ENCODE peak calls at places on chromosomes 2 and 18, in four cellular contexts. One of them, this sample, is unnamed. For H3K36me3, the result is how much of the 10 kb centered on the place peaks cover.

GRCh38 chr2:20589975-20590703 is 60.8 kb downstream of the HS1BP3 start:
- DNase-seq in psoas muscle: peak
- DNase-seq in heart left ventricle: peak
- DNase-seq in K562: no peak
- DNase-seq in this sample: peak

GRCh38 chr18:23563377-23564043 is 22.8 kb downstream of the NPC1 start:
- DNase-seq in heart left ventricle: no peak
- DNase-seq in psoas muscle: no peak
- DNase-seq in K562: no peak
- DNase-seq in this sample: no peak

GRCh38 chr2:167127135-167127534 is 238.9 kb downstream of the XIRP2 start:
- DNase-seq in psoas muscle: no peak
- DNase-seq in heart left ventricle: no peak
- DNase-seq in K562: no peak
- DNase-seq in this sample: no peak

GRCh38 chr18:55124078-55124477 is 164.8 kb upstream of the CCDC68 start:
- DNase-seq in psoas muscle: no peak
- DNase-seq in K562: no peak
- DNase-seq in heart left ventricle: no peak
- DNase-seq in this sample: peak

GRCh38 chr2:227214622-227215041 is 50.2 kb downstream of the COL4A3 start:
- DNase-seq in K562: no peak
- DNase-seq in heart left ventricle: no peak
- DNase-seq in psoas muscle: no peak
- DNase-seq in this sample: no peak

GRCh38 chr2:73268831-73269685 is 15.2 kb downstream of the FBXO41 start:
- DNase-seq in psoas muscle: peak
- DNase-seq in K562: no peak
- DNase-seq in heart left ventricle: no peak
- DNase-seq in this sample: no peak

GRCh38 chr2:31038385-31038784 is 99.9 kb downstream of the GALNT14 start:
- DNase-seq in K562: no peak
- DNase-seq in psoas muscle: no peak
- DNase-seq in heart left ventricle: no peak
- DNase-seq in this sample: no peak

GRCh38 chr2:229434131-229434530 is 163.0 kb upstream of the PID1 start:
- DNase-seq in heart left ventricle: no peak
- DNase-seq in K562: no peak
- DNase-seq in psoas muscle: no peak
- DNase-seq in this sample: no peak

GRCh38 chr2:60899230-60899891 is 18.0 kb downstream of the REL start:
- DNase-seq in psoas muscle: no peak
- DNase-seq in heart left ventricle: no peak
- DNase-seq in K562: no peak
- DNase-seq in this sample: no peak

GRCh38 chr2:11421863-11422490 is 44.0 kb downstream of the E2F6 start:
- DNase-seq in K562: no peak
- DNase-seq in heart left ventricle: no peak
- DNase-seq in psoas muscle: no peak
- DNase-seq in this sample: no peak

GRCh38 chr2:19127616-19128015 is 230.8 kb downstream of the OSR1 start:
- DNase-seq in psoas muscle: no peak
- DNase-seq in heart left ventricle: no peak
- DNase-seq in K562: no peak
- DNase-seq in this sample: no peak

GRCh38 chr18:9804517-9805104 is 81.2 kb upstream of the TXNDC2 start:
- DNase-seq in K562: no peak
- DNase-seq in heart left ventricle: peak
- DNase-seq in psoas muscle: peak
- DNase-seq in this sample: peak

GRCh38 chr2:215797676-215798075 is 215.7 kb downstream of the MREG start:
- DNase-seq in heart left ventricle: no peak
- DNase-seq in psoas muscle: no peak
- DNase-seq in K562: no peak
- DNase-seq in this sample: no peak

GRCh38 chr2:20226152-20226545 is 1.2 kb upstream of the SDC1 start:
- DNase-seq in K562: no peak
- DNase-seq in psoas muscle: no peak
- DNase-seq in heart left ventricle: no peak
- DNase-seq in this sample: peak

GRCh38 chr2:189552334-189552990 is 28.1 kb downstream of the SLC40A1 start:
- DNase-seq in heart left ventricle: no peak
- DNase-seq in K562: no peak
- DNase-seq in psoas muscle: no peak
- DNase-seq in this sample: no peak

GRCh38 chr2:74747411-74748080 is 86.4 kb upstream of the HK2 start:
- DNase-seq in psoas muscle: no peak
- DNase-seq in K562: no peak
- DNase-seq in heart left ventricle: no peak
- DNase-seq in this sample: no peak

GRCh38 chr2:201203916-201204654 is 21.1 kb downstream of the CASP10 start:
- DNase-seq in heart left ventricle: peak
- DNase-seq in psoas muscle: no peak
- DNase-seq in K562: no peak
- DNase-seq in this sample: no peak

GRCh38 chr18:75204262-75204977 is 4.5 kb downstream of the PTGR3 start:
- DNase-seq in heart left ventricle: no peak
- DNase-seq in K562: no peak
- DNase-seq in psoas muscle: peak
- DNase-seq in this sample: no peak

GRCh38 chr18:32257073-32257780 is 67.4 kb downstream of the MEP1B start:
- DNase-seq in K562: no peak
- DNase-seq in heart left ventricle: no peak
- DNase-seq in psoas muscle: no peak
- DNase-seq in this sample: no peak

GRCh38 chr2:6864938-6865345 is 765 bp downstream of the CMPK2 start:
- DNase-seq in K562: no peak
- DNase-seq in heart left ventricle: peak
- DNase-seq in psoas muscle: peak
- DNase-seq in this sample: no peak

GRCh38 chr18:3914833-3915598 is 465.0 kb downstream of the TGIF1 start:
- DNase-seq in heart left ventricle: no peak
- DNase-seq in psoas muscle: no peak
- DNase-seq in K562: no peak
- DNase-seq in this sample: no peak

GRCh38 chr18:49534846-49535601 is 26.8 kb upstream of the LIPG start:
- DNase-seq in heart left ventricle: no peak
- DNase-seq in K562: no peak
- DNase-seq in psoas muscle: no peak
- DNase-seq in this sample: no peak

GRCh38 chr2:38515155-38516074 is 87.3 kb downstream of the HNRNPLL start:
- DNase-seq in psoas muscle: peak
- DNase-seq in K562: peak
- DNase-seq in heart left ventricle: peak
- DNase-seq in this sample: peak

GRCh38 chr2:11773747-11774536 is 27.5 kb downstream of the LPIN1 start:
- DNase-seq in K562: no peak
- DNase-seq in psoas muscle: no peak
- DNase-seq in heart left ventricle: no peak
- DNase-seq in this sample: no peak

GRCh38 chr2:199136681-199137080 is 321.1 kb downstream of the SATB2 start:
- DNase-seq in psoas muscle: no peak
- DNase-seq in heart left ventricle: no peak
- DNase-seq in K562: peak
- DNase-seq in this sample: no peak

GRCh38 chr18:7878265-7879173 is 311.4 kb downstream of the PTPRM start:
- DNase-seq in K562: no peak
- DNase-seq in psoas muscle: no peak
- DNase-seq in heart left ventricle: no peak
- DNase-seq in this sample: no peak

GRCh38 chr2:71459084-71459431 is 5.7 kb downstream of the DYSF start:
- DNase-seq in heart left ventricle: no peak
- DNase-seq in K562: no peak
- DNase-seq in psoas muscle: no peak
- DNase-seq in this sample: no peak

GRCh38 chr2:100417745-100418090 is 250 bp upstream of the CHST10 start:
- DNase-seq in heart left ventricle: no peak
- DNase-seq in K562: no peak
- DNase-seq in psoas muscle: no peak
- DNase-seq in this sample: no peak
- H3K27ac ChIP-seq in heart left ventricle: peak
- H3K27ac ChIP-seq in K562: peak
- H3K27ac ChIP-seq in psoas muscle: peak
- H3K27ac ChIP-seq in this sample: peak

GRCh38 chr18:79740741-79741700 is 56.7 kb upstream of the KCNG2 start:
- DNase-seq in psoas muscle: no peak
- DNase-seq in K562: no peak
- DNase-seq in heart left ventricle: peak
- DNase-seq in this sample: no peak
- H3K36me3 ChIP-seq in psoas muscle: under half
- H3K36me3 ChIP-seq in K562: under half
- H3K36me3 ChIP-seq in heart left ventricle: under half
- H3K36me3 ChIP-seq in this sample: half or more

GRCh38 chr2:223108376-223109100 is 56.5 kb downstream of the KCNE4 start:
- DNase-seq in heart left ventricle: no peak
- DNase-seq in K562: no peak
- DNase-seq in psoas muscle: no peak
- DNase-seq in this sample: no peak
- H3K27ac ChIP-seq in heart left ventricle: no peak
- H3K27ac ChIP-seq in K562: no peak
- H3K27ac ChIP-seq in psoas muscle: no peak
- H3K27ac ChIP-seq in this sample: no peak

DNA sequence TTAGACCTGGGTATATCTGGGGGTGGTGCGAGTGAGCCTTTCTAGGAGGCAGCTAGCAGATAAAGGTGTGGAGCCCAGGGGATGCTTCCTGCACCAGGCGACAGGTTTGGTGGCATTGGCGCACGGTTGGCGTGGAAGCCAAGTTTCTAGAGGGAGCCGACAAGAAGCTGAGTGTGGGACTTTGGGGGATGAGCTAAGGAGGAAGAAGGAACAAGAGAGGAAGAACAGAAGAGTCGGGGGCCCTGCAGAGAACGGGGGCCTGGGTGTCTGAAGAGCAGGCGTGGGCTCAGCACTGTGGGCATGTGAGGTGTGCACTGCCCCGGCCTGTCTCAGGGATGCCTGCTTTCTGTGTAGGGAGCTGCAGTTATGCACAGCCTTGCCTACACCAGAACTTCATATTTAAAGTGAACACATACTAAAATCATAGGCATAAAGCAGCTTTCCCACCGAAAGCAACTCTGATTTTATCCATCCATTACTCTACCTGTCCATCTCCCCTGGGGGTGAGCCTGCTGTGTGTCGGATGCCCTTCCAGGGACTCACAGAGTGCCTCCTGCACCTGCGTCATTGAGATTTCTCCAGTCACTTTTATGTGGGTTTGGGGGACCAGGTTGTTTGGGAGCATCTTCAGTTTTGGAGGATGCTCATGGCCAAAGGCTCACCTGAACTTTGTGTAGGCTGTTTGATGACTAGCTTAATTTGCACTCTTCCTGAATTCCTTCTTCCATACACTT is 149.7 kb downstream of the LDLRAD4 start:
- DNase-seq in K562: no peak
- DNase-seq in heart left ventricle: no peak
- DNase-seq in psoas muscle: no peak
- DNase-seq in this sample: no peak
- H3K36me3 ChIP-seq in K562: under half
- H3K36me3 ChIP-seq in heart left ventricle: under half
- H3K36me3 ChIP-seq in psoas muscle: under half
- H3K36me3 ChIP-seq in this sample: under half

DNA sequence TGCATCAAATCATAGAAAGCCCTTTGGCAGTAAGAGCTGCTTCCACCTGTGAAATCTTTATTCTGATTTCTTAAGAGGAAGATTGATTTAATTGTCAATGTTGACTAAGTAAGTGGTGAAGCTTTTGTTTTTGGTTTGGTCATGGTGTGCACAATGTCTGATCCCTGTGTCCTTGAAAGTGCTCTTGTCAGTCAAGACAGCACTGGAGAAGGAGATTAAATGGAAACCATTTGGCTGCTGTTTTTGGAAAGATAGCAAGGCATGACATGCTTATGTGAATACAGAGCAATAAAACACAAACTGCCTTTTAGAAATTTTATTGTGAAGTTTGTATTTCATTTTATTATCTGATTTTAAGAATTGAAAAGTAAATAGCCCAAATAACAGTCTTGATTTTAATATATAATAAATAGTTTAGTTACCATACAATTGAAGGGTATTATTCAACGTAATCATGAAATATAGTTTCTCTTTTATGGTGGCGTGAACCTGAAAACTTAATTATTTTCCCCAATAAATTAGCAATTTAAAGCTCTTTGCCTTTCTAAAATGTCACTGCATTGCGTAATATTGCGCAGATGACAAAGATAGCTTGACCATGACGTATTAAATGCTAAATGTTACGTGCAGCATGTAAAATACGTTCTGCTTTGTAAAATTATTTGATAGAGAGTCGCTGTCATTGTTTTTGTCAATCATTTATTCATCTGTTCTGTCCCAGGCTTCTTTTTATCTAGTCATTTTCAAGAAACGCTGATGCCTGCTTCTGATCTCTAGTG is 69.0 kb downstream of the GULP1 start:
- DNase-seq in K562: peak
- DNase-seq in psoas muscle: no peak
- DNase-seq in heart left ventricle: no peak
- DNase-seq in this sample: no peak
- H3K27ac ChIP-seq in K562: no peak
- H3K27ac ChIP-seq in psoas muscle: no peak
- H3K27ac ChIP-seq in heart left ventricle: no peak
- H3K27ac ChIP-seq in this sample: no peak

GRCh38 chr2:235726554-235726953 is 232.7 kb downstream of the AGAP1 start:
- DNase-seq in psoas muscle: no peak
- DNase-seq in K562: no peak
- DNase-seq in heart left ventricle: no peak
- DNase-seq in this sample: no peak
- H3K36me3 ChIP-seq in psoas muscle: under half
- H3K36me3 ChIP-seq in K562: under half
- H3K36me3 ChIP-seq in heart left ventricle: under half
- H3K36me3 ChIP-seq in this sample: under half

GRCh38 chr18:77073336-77074093 is 59.1 kb downstream of the MBP start:
- DNase-seq in K562: no peak
- DNase-seq in heart left ventricle: no peak
- DNase-seq in psoas muscle: no peak
- DNase-seq in this sample: no peak
- H3K27ac ChIP-seq in K562: no peak
- H3K27ac ChIP-seq in heart left ventricle: no peak
- H3K27ac ChIP-seq in psoas muscle: peak
- H3K27ac ChIP-seq in this sample: peak

This sample was measured in gastrocnemius medialis.